ENCODE peak calls at places on chromosomes 2 and 18, in ten cellular contexts. X is OCI-LY7, I is GM23248, D is IMR-90, C is fibroblast of lung, H is SK-N-SH, G is fibroblast of villous mesenchyme, J is AG04450, R is AG04449, N is ascending aorta. Q is an unnamed sample.

GRCh38 chr2:128314348-128315121 is 4.1 kb downstream of the HS6ST1 start:
- DNase-seq in H (peak), C (no peak), J (no peak), R (no peak), N (peak), G (no peak), X (no peak), D (no peak), I (no peak), Q (no peak)

GRCh38 chr2:39837856-39838453 is 58.9 kb upstream of the THUMPD2 start:
- DNase-seq in H (peak), R (no peak), N (no peak), C (peak), I (peak), X (peak), D (peak), J (peak), G (peak), Q (peak)

GRCh38 chr2:96098900-96099590 is 17.3 kb downstream of the ADRA2B start:
- DNase-seq in D (no peak), R (no peak), G (no peak), N (peak), H (no peak), X (no peak), I (no peak), C (no peak), J (no peak), Q (no peak)

GRCh38 chr2:216873573-216873972 is 13.7 kb upstream of the TNP1 start:
- DNase-seq in C (no peak), X (no peak), I (no peak), D (no peak), G (no peak), H (no peak), N (no peak), J (no peak), R (no peak), Q (no peak)

GRCh38 chr2:12534646-12535263 is 182.0 kb upstream of the TRIB2 start:
- DNase-seq in G (peak), I (peak), C (peak), J (peak), D (peak), N (no peak), R (peak), X (no peak), H (no peak), Q (no peak)

GRCh38 chr18:29309352-29309751 is 1132.4 kb upstream of the CDH2 start:
- DNase-seq in N (no peak), G (peak), H (peak), X (no peak), D (no peak), C (no peak), I (no peak), J (no peak), R (no peak), Q (peak)

GRCh38 chr2:64582774-64583340 is 58.7 kb downstream of the AFTPH start:
- DNase-seq in J (no peak), I (no peak), D (no peak), N (no peak), G (no peak), C (no peak), H (no peak), R (no peak), X (peak), Q (no peak)

GRCh38 chr18:34817636-34818035 is 107.5 kb downstream of the DTNA start:
- DNase-seq in C (no peak), H (no peak), R (no peak), N (no peak), J (no peak), G (no peak), X (no peak), I (no peak), D (no peak), Q (no peak)

GRCh38 chr2:174595904-174596397 is 1.7 kb downstream of the WIPF1 start:
- DNase-seq in C (peak), N (no peak), J (no peak), I (peak), G (no peak), H (no peak), R (no peak), X (peak), D (no peak), Q (no peak)

GRCh38 chr2:226352941-226353558 is 446.6 kb downstream of the IRS1 start:
- DNase-seq in I (no peak), H (no peak), G (no peak), C (no peak), X (no peak), D (no peak), R (no peak), N (no peak), J (no peak), Q (peak)

GRCh38 chr2:30756051-30756719 is 51.1 kb downstream of the CAPN13 start:
- DNase-seq in R (no peak), D (no peak), J (no peak), G (peak), H (peak), N (no peak), I (peak), X (no peak), C (no peak), Q (peak)

GRCh38 chr2:49210191-49210590 is 55.9 kb upstream of the FSHR start:
- DNase-seq in J (no peak), N (no peak), D (no peak), I (no peak), G (no peak), R (no peak), C (no peak), X (no peak), H (no peak), Q (no peak)

GRCh38 chr2:151927501-151928221 is 99.4 kb upstream of the ARL5A start:
- DNase-seq in X (no peak), D (no peak), H (no peak), G (no peak), N (no peak), R (no peak), C (no peak), I (no peak), J (no peak), Q (no peak)

GRCh38 chr2:174699993-174700766 is 64.1 kb downstream of the CHRNA1 start:
- DNase-seq in X (peak), I (peak), C (peak), H (peak), N (no peak), D (peak), J (peak), R (no peak), G (peak), Q (no peak)

GRCh38 chr2:57720728-57721627 is 325.6 kb upstream of the VRK2 start:
- DNase-seq in I (peak), J (peak), R (peak), D (peak), G (peak), C (peak), H (peak), N (peak), X (peak), Q (no peak)

GRCh38 chr18:8987250-8987649 is 115.2 kb upstream of the NDUFV2 start:
- DNase-seq in C (peak), D (peak), I (peak), J (no peak), G (no peak), R (no peak), H (no peak), X (no peak), N (peak), Q (no peak)

GRCh38 chr2:240687045-240687740 is 4.5 kb upstream of the AQP12A start:
- DNase-seq in J (no peak), C (no peak), D (no peak), H (peak), X (no peak), N (no peak), G (no peak), R (no peak), I (no peak), Q (no peak)

GRCh38 chr2:173574304-173574703 is 219.6 kb downstream of the CDCA7 start:
- DNase-seq in N (no peak), J (no peak), R (no peak), C (no peak), D (no peak), I (no peak), X (no peak), H (no peak), G (no peak), Q (no peak)
- H3K4me3 ChIP-seq in N (no peak), J (no peak), R (no peak), C (no peak), D (no peak), I (no peak), X (no peak), H (no peak), G (no peak), Q (no peak)

GRCh38 chr2:222295368-222296041 is 3.3 kb downstream of the PAX3 start:
- DNase-seq in G (peak), X (no peak), H (no peak), C (peak), D (peak), R (no peak), I (no peak), J (no peak), N (no peak), Q (no peak)

GRCh38 chr2:222297600-222297935 is 1.2 kb downstream of the PAX3 start:
- DNase-seq in G (no peak), N (no peak), X (no peak), I (no peak), R (no peak), H (no peak), D (no peak), J (no peak), C (no peak), Q (no peak)

GRCh38 chr2:222296911-222297599 is 1.7 kb downstream of the PAX3 start:
- DNase-seq in D (no peak), X (no peak), C (peak), J (no peak), I (no peak), H (no peak), R (no peak), G (no peak), N (no peak), Q (no peak)

GRCh38 chr2:222294996-222295367 is 3.8 kb downstream of the PAX3 start:
- DNase-seq in J (no peak), I (no peak), H (no peak), X (no peak), R (no peak), C (no peak), D (no peak), N (no peak), G (no peak), Q (no peak)

GRCh38 chr2:222296311-222296736 is 2.5 kb downstream of the PAX3 start:
- DNase-seq in J (no peak), H (no peak), G (no peak), C (peak), X (no peak), R (no peak), D (no peak), I (no peak), N (no peak), Q (no peak)
- H3K4me3 ChIP-seq in J (no peak), H (peak), G (no peak), C (peak), X (no peak), R (peak), D (no peak), I (peak), N (peak), Q (no peak)

GRCh38 chr2:219443016-219443696 is 8.5 kb downstream of the SPEG start:
- DNase-seq in H (no peak), X (no peak), R (no peak), G (no peak), N (no peak), I (peak), C (no peak), J (no peak), D (peak), Q (no peak)
- H3K4me3 ChIP-seq in H (peak), X (no peak), R (peak), G (no peak), N (peak), I (peak), C (no peak), J (peak), D (peak), Q (no peak)

GRCh38 chr2:168974370-168974769 is 56.8 kb downstream of the ABCB11 start:
- DNase-seq in I (no peak), G (no peak), J (no peak), H (no peak), C (no peak), R (no peak), N (no peak), D (no peak), X (no peak), Q (no peak)

GRCh38 chr2:168976034-168976654 is 55.0 kb downstream of the ABCB11 start:
- DNase-seq in H (no peak), N (no peak), X (no peak), D (no peak), C (peak), I (no peak), R (no peak), J (no peak), G (no peak), Q (no peak)

GRCh38 chr2:168977608-168978007 is 53.5 kb downstream of the ABCB11 start:
- DNase-seq in H (no peak), G (no peak), R (no peak), C (no peak), N (no peak), D (no peak), X (no peak), J (no peak), I (no peak), Q (no peak)

DNA sequence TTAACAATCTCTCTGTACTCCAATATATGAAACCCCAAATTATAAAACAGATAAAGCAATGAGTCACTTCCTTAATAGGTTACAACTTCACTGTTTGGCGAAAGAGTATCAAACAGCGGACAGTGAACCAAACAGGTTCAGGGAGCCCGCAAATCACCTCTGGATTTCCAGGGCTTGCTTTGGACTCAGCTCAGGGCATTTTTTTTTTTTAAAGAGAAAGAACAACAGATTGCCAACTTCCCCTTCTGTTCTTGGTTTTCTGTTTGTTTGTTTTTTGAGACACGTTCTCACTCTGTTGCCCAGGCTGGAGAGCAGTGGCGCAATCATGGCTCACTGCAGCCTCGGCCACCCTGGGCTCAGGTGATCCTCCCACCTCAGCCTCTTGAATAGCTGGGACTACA is 52.7 kb downstream of the ABCB11 start:
- DNase-seq in N (no peak), I (no peak), G (no peak), R (no peak), D (no peak), J (no peak), H (no peak), X (no peak), C (peak), Q (no peak)
- H3K4me3 ChIP-seq in N (no peak), I (no peak), G (no peak), R (no peak), D (no peak), J (no peak), H (no peak), X (no peak), C (no peak), Q (no peak)

GRCh38 chr2:239252433-239253200 is 148.2 kb downstream of the HDAC4 start:
- DNase-seq in X (no peak), C (no peak), G (peak), R (no peak), I (peak), H (no peak), D (peak), J (no peak), N (peak), Q (no peak)
- H3K4me3 ChIP-seq in X (no peak), C (no peak), G (no peak), R (no peak), I (peak), H (no peak), D (no peak), J (no peak), N (peak), Q (no peak)

GRCh38 chr18:77133920-77134496 is 1.4 kb upstream of the MBP start:
- DNase-seq in G (no peak), N (no peak), C (no peak), X (no peak), R (no peak), I (peak), D (no peak), J (no peak), H (peak), Q (no peak)

GRCh38 chr18:77133051-77133919 is 702 bp upstream of the MBP start:
- DNase-seq in G (no peak), I (no peak), J (no peak), C (no peak), H (no peak), N (no peak), D (no peak), X (no peak), R (no peak), Q (no peak)

GRCh38 chr18:77131100-77131651 is 1.4 kb downstream of the MBP start:
- DNase-seq in C (peak), I (no peak), G (peak), R (no peak), D (no peak), J (no peak), H (no peak), N (peak), X (peak), Q (no peak)

GRCh38 chr18:77131652-77132368 is 773 bp downstream of the MBP start:
- DNase-seq in J (no peak), C (no peak), R (no peak), H (peak), I (peak), D (no peak), G (peak), N (no peak), X (peak), Q (no peak)

DNA sequence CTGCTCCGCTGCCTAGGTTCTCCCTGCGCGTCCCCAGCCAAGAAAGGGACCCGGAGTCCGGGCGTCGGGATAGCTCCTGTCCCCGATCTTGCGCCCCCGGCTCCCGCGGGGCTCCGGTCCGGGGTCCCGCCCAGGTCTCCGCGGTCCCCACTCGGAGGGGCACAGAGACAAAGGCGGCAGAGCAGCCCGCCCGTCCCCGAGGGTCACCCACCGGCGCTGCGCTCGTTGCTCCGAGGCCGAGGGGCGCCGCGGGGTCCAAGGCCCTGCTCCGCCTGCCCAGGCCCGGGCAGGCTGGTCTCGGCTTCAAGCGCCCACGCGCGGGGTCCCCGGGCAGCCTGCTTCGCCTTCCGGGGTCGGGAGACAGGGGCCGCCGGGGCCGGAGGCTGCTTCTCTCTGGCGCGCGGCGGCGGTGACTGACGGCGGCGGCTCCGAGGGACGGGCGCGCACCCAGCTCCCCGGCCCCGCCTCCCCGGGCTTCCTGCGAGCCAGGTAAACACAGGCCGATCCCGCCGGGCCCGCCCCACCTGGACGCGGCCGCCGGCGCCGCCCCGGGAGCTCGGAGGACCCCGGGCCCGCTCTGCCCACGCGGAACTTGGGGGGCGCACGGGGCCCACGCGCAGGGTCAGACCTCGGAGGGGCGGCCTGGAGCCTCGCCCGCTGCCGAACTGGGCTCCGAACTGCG is at the start of gene MBP:
- DNase-seq in I (peak), X (peak), G (no peak), N (peak), J (no peak), R (no peak), D (no peak), C (no peak), H (peak), Q (no peak)
- H3K4me3 ChIP-seq in I (peak), X (peak), G (peak), N (peak), J (peak), R (peak), D (peak), C (peak), H (peak), Q (peak)

DNA sequence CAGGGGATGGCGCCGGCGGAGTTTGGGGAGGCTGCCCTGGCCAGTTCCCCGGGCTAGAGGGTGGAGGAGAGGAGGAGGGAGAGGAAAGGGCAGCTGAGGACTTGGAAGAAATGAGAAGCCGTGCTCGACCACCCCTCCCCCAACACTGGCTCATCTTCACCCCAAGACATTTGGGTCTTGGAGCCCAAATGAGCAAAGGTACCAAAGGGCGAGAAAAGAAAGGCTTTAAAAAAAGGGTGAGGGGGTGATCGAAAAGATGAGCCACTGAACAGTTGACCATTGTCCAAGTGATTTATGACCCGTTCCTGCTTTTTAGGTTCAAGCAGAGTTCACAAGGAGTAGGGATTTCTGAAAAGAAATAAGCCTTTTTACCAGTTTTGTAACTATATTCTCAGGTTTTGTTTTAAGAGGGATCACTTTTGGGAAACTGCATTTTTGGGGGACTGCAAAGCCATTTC is 8.5 kb downstream of the HOXD3 start:
- DNase-seq in C (no peak), I (no peak), N (no peak), X (no peak), J (no peak), H (no peak), D (no peak), G (no peak), R (no peak), Q (no peak)
- H3K4me3 ChIP-seq in C (no peak), I (no peak), N (no peak), X (no peak), J (no peak), H (no peak), D (no peak), G (no peak), R (no peak), Q (no peak)

GRCh38 chr2:10447300-10448207 is 573 bp downstream of the ODC1 start:
- DNase-seq in R (no peak), G (peak), C (peak), I (peak), D (peak), N (no peak), H (peak), J (no peak), X (peak), Q (no peak)

GRCh38 chr2:10448208-10448645 is at the start of gene ODC1:
- DNase-seq in G (peak), X (peak), I (peak), C (peak), R (peak), J (peak), N (peak), D (peak), H (peak), Q (peak)

GRCh38 chr2:10448646-10449480 is 736 bp upstream of the ODC1 start:
- DNase-seq in X (peak), I (peak), D (peak), R (no peak), H (no peak), G (peak), C (peak), N (peak), J (peak), Q (no peak)

GRCh38 chr2:10444463-10444862 is 3.7 kb downstream of the ODC1 start:
- DNase-seq in H (no peak), D (peak), I (peak), C (peak), G (no peak), R (no peak), J (no peak), X (no peak), N (no peak), Q (no peak)

DNA sequence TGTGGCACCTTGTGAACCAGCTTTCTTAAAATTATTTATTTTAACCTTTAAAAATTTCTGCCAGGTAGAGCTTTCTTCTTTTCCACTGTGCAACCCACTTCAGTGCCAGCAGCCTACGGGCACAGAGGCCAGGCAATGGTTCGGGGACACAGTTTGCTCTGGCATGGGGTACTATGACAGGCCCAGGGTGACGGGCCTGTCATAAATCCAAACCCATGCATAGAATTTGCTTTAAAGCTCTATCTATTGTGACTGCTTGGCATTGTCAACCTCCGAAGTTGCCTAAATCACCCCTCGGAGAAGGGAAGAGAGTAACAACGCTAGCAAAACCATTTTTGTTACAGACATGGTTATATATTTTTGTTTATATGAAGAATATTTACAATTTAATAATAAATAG is 1.5 kb downstream of the ODC1 start:
- DNase-seq in C (no peak), R (no peak), N (no peak), I (no peak), J (no peak), D (no peak), G (no peak), X (peak), H (no peak), Q (no peak)
- H3K4me3 ChIP-seq in C (peak), R (peak), N (peak), I (peak), J (peak), D (no peak), G (peak), X (peak), H (peak), Q (peak)